ENCODE peak calls at places on chromosomes 5 and 9, in six cellular contexts. T, I, W, C, E and B are unnamed samples.

GRCh38 chr9:68979538-68980314 is 34.2 kb downstream of the PRKACG start:
- DNase-seq in W (peak), E (peak), C (no peak), T (no peak), I (peak), B (no peak)

GRCh38 chr5:145347026-145347616 is 488.0 kb downstream of the PRELID2 start:
- DNase-seq in W (no peak), T (peak), C (no peak), E (no peak), I (no peak), B (peak)

GRCh38 chr5:32138839-32139493 is 35.2 kb downstream of the GOLPH3 start:
- DNase-seq in W (no peak), I (no peak), E (no peak), C (no peak), T (no peak), B (no peak)

GRCh38 chr5:52846443-52846842 is 58.7 kb downstream of the ITGA1 start:
- DNase-seq in T (peak), C (no peak), W (no peak), I (no peak), E (no peak), B (no peak)

GRCh38 chr5:177346820-177347219 is 4.6 kb downstream of the LMAN2 start:
- DNase-seq in I (no peak), E (no peak), W (no peak), C (no peak), T (no peak), B (no peak)

GRCh38 chr9:34637356-34638137 is at the start of gene SIGMAR1:
- DNase-seq in C (no peak), E (peak), W (peak), T (peak), I (peak), B (peak)

GRCh38 chr5:179054036-179054785 is 6.0 kb upstream of the ZNF354C start:
- DNase-seq in I (no peak), T (no peak), E (no peak), W (no peak), C (no peak), B (no peak)

GRCh38 chr5:61969347-61969746 is 336.7 kb upstream of the KIF2A start:
- DNase-seq in I (no peak), C (peak), E (no peak), W (no peak), T (peak), B (no peak)

GRCh38 chr5:98031926-98032325 is 741.5 kb upstream of the RGMB start:
- DNase-seq in C (no peak), W (no peak), T (peak), E (no peak), I (no peak), B (no peak)

GRCh38 chr5:80069918-80070318 is 34.8 kb downstream of the THBS4 start:
- DNase-seq in C (no peak), E (no peak), T (peak), I (peak), W (no peak), B (no peak)

GRCh38 chr5:76715734-76716455 is at the start of gene F2R:
- DNase-seq in W (peak), E (peak), I (peak), T (peak), C (no peak), B (peak)

GRCh38 chr5:121503111-121503840 is 348.4 kb upstream of the FTMT start:
- DNase-seq in W (peak), C (no peak), E (peak), T (peak), I (peak), B (no peak)

DNA sequence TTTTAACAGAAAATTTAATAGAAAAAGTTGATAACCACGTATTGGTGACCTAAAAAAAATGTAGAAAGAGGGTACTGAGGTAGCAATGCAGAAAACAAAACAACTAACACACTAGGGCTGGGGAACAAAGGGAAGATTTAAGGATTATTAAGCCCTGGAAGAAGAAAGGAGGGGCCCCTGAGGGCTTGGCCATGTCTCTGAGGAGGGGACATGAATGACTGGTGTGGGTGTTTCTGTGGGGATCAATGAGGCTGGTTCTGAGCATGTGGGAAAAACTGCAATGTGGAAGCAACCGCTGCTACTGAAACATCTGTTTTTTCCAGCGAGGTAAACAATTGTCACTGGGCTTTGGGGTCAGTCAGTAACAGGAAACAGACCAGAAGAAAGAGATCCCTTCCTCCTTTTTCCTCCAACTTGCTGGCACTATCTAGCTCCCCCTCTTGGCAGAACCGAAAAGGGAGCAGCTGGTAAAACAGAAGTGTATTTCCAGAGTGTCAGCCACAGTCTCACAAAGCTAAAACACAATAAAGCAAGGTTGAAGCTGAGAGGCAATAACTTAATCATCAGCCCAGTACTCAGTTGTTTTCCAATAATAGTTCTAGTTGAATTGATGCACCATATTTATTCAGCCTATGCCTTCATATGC is 48.3 kb downstream of the ATPSCKMT start:
- DNase-seq in C (no peak), E (no peak), I (no peak), T (peak), W (no peak), B (no peak)
- TF ChIP-seq CTCF in C (peak), E (no peak), I (no peak), T (peak), W (peak), B (no peak)

GRCh38 chr9:131423171-131423581 is 29.3 kb downstream of the PRRC2B start:
- DNase-seq in I (peak), C (peak), E (peak), W (peak), T (peak), B (no peak)

GRCh38 chr9:131419716-131420115 is 25.8 kb downstream of the PRRC2B start:
- DNase-seq in T (no peak), E (no peak), W (no peak), C (no peak), I (no peak), B (no peak)

GRCh38 chr9:131420913-131421312 is 27.0 kb downstream of the PRRC2B start:
- DNase-seq in I (no peak), T (peak), C (no peak), E (no peak), W (peak), B (no peak)

GRCh38 chr9:131421691-131422090 is 27.8 kb downstream of the PRRC2B start:
- DNase-seq in I (no peak), W (no peak), T (no peak), C (no peak), E (no peak), B (no peak)

GRCh38 chr9:131422241-131422792 is 28.4 kb downstream of the PRRC2B start:
- DNase-seq in I (no peak), E (no peak), W (no peak), T (peak), C (no peak), B (no peak)
- TF ChIP-seq CTCF in I (no peak), E (peak), W (no peak), T (peak), C (peak), B (no peak)

GRCh38 chr9:37784640-37785483 is at the start of gene EXOSC3:
- DNase-seq in E (peak), I (peak), T (peak), C (peak), W (peak), B (peak)
- TF ChIP-seq CTCF in E (peak), I (no peak), T (no peak), C (no peak), W (no peak), B (no peak)

DNA sequence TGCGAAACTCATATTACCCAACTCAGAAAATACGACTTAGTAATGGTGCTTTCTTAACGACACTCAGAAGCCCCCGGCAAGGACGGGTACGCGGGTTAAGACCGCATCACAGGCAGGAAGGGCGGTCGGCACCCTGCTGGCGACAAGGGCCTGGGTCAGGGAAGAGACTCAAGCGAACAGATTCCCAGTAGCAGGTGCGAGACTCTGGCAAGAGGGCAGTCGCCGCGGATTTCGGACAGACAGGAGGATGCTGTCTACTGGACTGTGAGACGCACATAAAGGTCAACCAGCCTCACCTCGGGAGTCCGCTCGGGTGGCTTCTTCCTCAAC is 398 bp downstream of the RAPGEF6 start:
- DNase-seq in C (no peak), I (peak), T (peak), E (peak), W (peak), B (peak)
- TF ChIP-seq CTCF in C (no peak), I (no peak), T (no peak), E (peak), W (no peak), B (no peak)

GRCh38 chr5:37496902-37497445 is 117.9 kb downstream of the WDR70 start:
- DNase-seq in I (no peak), E (no peak), T (no peak), C (no peak), W (no peak), B (no peak)
- TF ChIP-seq CTCF in I (no peak), E (no peak), T (no peak), C (no peak), W (no peak), B (no peak)

GRCh38 chr5:33997331-33997983 is 10.4 kb downstream of the AMACR start:
- DNase-seq in C (peak), I (peak), E (peak), W (no peak), T (peak), B (peak)
- TF ChIP-seq CTCF in C (peak), I (peak), E (peak), W (peak), T (peak), B (peak)